ENCODE peak calls at places on chromosomes 11 and 22, in four cellular contexts. One of them, this sample, is unnamed. For H3K4me1, the result is how much of the 10 kb centered on the place peaks cover.

GRCh38 chr11:6646631-6647281 is 8.9 kb downstream of the DCHS1 start:
- DNase-seq in sigmoid colon: peak
- DNase-seq in CD4-positive, alpha-beta memory T cell: peak
- DNase-seq in HCT116: no peak
- DNase-seq in this sample: no peak

GRCh38 chr22:48894804-48895250 is 932.8 kb downstream of the BRD1 start:
- DNase-seq in HCT116: no peak
- DNase-seq in CD4-positive, alpha-beta memory T cell: no peak
- DNase-seq in sigmoid colon: no peak
- DNase-seq in this sample: no peak

GRCh38 chr22:19818264-19819208 is 36.1 kb downstream of the GNB1L start:
- DNase-seq in CD4-positive, alpha-beta memory T cell: no peak
- DNase-seq in sigmoid colon: no peak
- DNase-seq in HCT116: no peak
- DNase-seq in this sample: no peak

GRCh38 chr22:32558681-32559355 is 84.2 kb downstream of the FBXO7 start:
- DNase-seq in CD4-positive, alpha-beta memory T cell: no peak
- DNase-seq in sigmoid colon: peak
- DNase-seq in HCT116: peak
- DNase-seq in this sample: no peak

GRCh38 chr11:118129475-118130196 is 23.0 kb downstream of the SCN4B start:
- DNase-seq in sigmoid colon: no peak
- DNase-seq in CD4-positive, alpha-beta memory T cell: no peak
- DNase-seq in HCT116: no peak
- DNase-seq in this sample: no peak

GRCh38 chr11:85827768-85828639 is 17.1 kb upstream of the SYTL2 start:
- DNase-seq in CD4-positive, alpha-beta memory T cell: peak
- DNase-seq in sigmoid colon: no peak
- DNase-seq in HCT116: peak
- DNase-seq in this sample: peak

GRCh38 chr11:76823481-76824028 is 37.2 kb upstream of the ACER3 start:
- DNase-seq in CD4-positive, alpha-beta memory T cell: no peak
- DNase-seq in sigmoid colon: no peak
- DNase-seq in HCT116: peak
- DNase-seq in this sample: peak

GRCh38 chr11:17371614-17372013 is 16.8 kb downstream of the KCNJ11 start:
- DNase-seq in sigmoid colon: no peak
- DNase-seq in CD4-positive, alpha-beta memory T cell: no peak
- DNase-seq in HCT116: peak
- DNase-seq in this sample: no peak

GRCh38 chr11:201936-202335 is 5.3 kb downstream of the BET1L start:
- DNase-seq in CD4-positive, alpha-beta memory T cell: no peak
- DNase-seq in sigmoid colon: no peak
- DNase-seq in HCT116: no peak
- DNase-seq in this sample: no peak

GRCh38 chr22:50729391-50730012 is 8.5 kb upstream of the ACR start:
- DNase-seq in CD4-positive, alpha-beta memory T cell: no peak
- DNase-seq in HCT116: no peak
- DNase-seq in sigmoid colon: peak
- DNase-seq in this sample: no peak

GRCh38 chr22:49855491-49855911 is 1.9 kb downstream of the ZBED4 start:
- DNase-seq in CD4-positive, alpha-beta memory T cell: no peak
- DNase-seq in HCT116: no peak
- DNase-seq in sigmoid colon: no peak
- DNase-seq in this sample: peak

GRCh38 chr11:30585067-30585891 is 874 bp downstream of the MPPED2 start:
- DNase-seq in sigmoid colon: peak
- DNase-seq in HCT116: no peak
- DNase-seq in CD4-positive, alpha-beta memory T cell: no peak
- DNase-seq in this sample: no peak

DNA sequence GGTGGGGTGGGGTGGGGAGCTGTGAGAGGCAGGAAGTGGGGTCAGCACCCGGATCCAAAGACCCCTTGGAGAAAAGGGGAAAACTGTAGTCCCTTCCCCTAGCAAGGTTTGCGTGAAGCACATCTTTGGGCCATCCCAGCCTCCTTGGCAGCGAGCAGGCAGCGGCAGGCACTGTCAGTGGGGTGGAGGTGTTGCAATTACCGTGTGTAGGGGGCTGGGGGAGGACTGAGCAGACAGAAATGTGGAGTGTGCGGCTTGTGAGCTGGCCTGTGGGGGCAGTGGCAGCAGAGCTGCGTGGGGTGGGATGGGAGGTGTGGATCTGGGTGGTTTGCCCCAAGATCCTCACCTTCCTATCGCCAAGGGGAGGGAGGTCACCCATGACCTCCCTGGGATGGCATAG is 16.4 kb downstream of the DAGLA start:
- DNase-seq in HCT116: no peak
- DNase-seq in sigmoid colon: no peak
- DNase-seq in CD4-positive, alpha-beta memory T cell: no peak
- DNase-seq in this sample: no peak
- H3K4me1 ChIP-seq in HCT116: half or more
- H3K4me1 ChIP-seq in sigmoid colon: half or more
- H3K4me1 ChIP-seq in CD4-positive, alpha-beta memory T cell: under half
- H3K4me1 ChIP-seq in this sample: under half

GRCh38 chr11:61717286-61718033 is 35.0 kb upstream of the MYRF start:
- DNase-seq in CD4-positive, alpha-beta memory T cell: no peak
- DNase-seq in sigmoid colon: no peak
- DNase-seq in HCT116: no peak
- DNase-seq in this sample: no peak
- H3K4me3 ChIP-seq in CD4-positive, alpha-beta memory T cell: no peak
- H3K4me3 ChIP-seq in sigmoid colon: no peak
- H3K4me3 ChIP-seq in HCT116: no peak
- H3K4me3 ChIP-seq in this sample: no peak

DNA sequence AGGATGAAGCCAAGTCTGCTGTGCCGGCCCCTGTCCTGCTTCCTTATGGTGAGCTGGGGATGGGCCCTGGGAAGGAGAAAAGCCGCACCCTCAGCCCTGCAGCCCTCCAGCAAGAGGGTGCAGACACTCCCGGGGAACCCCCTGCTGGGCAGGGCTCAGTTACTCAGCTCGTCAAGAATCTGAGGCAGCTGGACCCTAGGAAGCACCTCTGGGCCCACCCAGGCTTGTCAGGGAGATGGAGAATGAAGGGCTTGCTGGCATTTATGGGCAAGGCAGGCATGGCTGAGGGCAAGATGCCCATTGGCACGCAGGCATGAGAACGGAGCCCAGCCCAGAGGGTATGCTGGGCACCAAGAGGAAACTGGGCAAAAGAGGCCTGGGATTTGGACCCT is 12.9 kb downstream of the RELT start:
- DNase-seq in sigmoid colon: no peak
- DNase-seq in CD4-positive, alpha-beta memory T cell: no peak
- DNase-seq in HCT116: no peak
- DNase-seq in this sample: no peak
- H3K4me1 ChIP-seq in sigmoid colon: under half
- H3K4me1 ChIP-seq in CD4-positive, alpha-beta memory T cell: under half
- H3K4me1 ChIP-seq in HCT116: under half
- H3K4me1 ChIP-seq in this sample: under half

GRCh38 chr11:19598456-19598855 is 114.2 kb upstream of the NAV2 start:
- DNase-seq in HCT116: no peak
- DNase-seq in sigmoid colon: no peak
- DNase-seq in CD4-positive, alpha-beta memory T cell: no peak
- DNase-seq in this sample: no peak
- H3K4me3 ChIP-seq in HCT116: no peak
- H3K4me3 ChIP-seq in sigmoid colon: no peak
- H3K4me3 ChIP-seq in CD4-positive, alpha-beta memory T cell: no peak
- H3K4me3 ChIP-seq in this sample: no peak

DNA sequence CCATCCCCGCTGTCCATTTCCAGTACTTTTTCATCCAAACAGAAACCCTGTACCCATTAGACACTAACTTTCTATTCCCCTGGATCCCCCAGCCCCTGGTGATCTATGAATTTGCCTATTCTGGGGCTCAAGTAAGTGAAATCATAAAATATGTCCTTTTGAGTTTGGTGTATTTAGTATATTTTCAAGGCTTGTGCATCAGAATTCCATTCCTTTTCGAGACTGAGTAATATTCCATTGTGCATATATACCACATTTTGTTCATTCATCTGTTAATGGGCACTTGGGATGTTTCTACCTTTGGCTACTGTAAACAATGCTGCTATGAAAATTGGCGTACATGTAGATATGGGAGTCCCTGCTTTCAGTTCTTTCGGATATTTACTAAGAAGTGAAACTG is 16.0 kb downstream of the APLP2 start:
- DNase-seq in CD4-positive, alpha-beta memory T cell: no peak
- DNase-seq in sigmoid colon: no peak
- DNase-seq in HCT116: no peak
- DNase-seq in this sample: no peak
- H3K4me1 ChIP-seq in CD4-positive, alpha-beta memory T cell: under half
- H3K4me1 ChIP-seq in sigmoid colon: under half
- H3K4me1 ChIP-seq in HCT116: under half
- H3K4me1 ChIP-seq in this sample: under half